ENCODE peak calls at places on chromosomes 2 and 18, in five cellular contexts. X is H1, Q is GM12878, H is K562, P is HCT116. U is an unnamed sample.

GRCh38 chr18:54149078-54149697 is 75.3 kb downstream of the MBD2 start:
- DNase-seq in X (no peak), Q (peak), H (peak), P (peak), U (no peak)

GRCh38 chr2:240154606-240155005 is 14.1 kb upstream of the OTOS start:
- DNase-seq in X (no peak), Q (no peak), H (no peak), P (no peak), U (no peak)

GRCh38 chr2:223197046-223197445 is 145.1 kb downstream of the KCNE4 start:
- DNase-seq in X (no peak), Q (no peak), H (no peak), P (no peak), U (no peak)

GRCh38 chr2:63668000-63668399 is 79.2 kb downstream of the MDH1 start:
- DNase-seq in X (no peak), Q (no peak), H (no peak), P (no peak), U (no peak)

GRCh38 chr2:178241852-178242551 is 47.7 kb downstream of the OSBPL6 start:
- DNase-seq in X (no peak), Q (no peak), H (peak), P (peak), U (peak)

GRCh38 chr2:176960736-176961135 is 251.9 kb upstream of the HNRNPA3 start:
- DNase-seq in X (no peak), Q (no peak), H (no peak), P (no peak), U (no peak)

GRCh38 chr2:216803803-216804202 is 56.1 kb downstream of the TNP1 start:
- DNase-seq in X (no peak), Q (no peak), H (no peak), P (no peak), U (no peak)

GRCh38 chr2:134086594-134087219 is 167.2 kb upstream of the MGAT5 start:
- DNase-seq in X (no peak), Q (no peak), H (no peak), P (no peak), U (no peak)

GRCh38 chr2:85312404-85312803 is 15.4 kb downstream of the TGOLN2 start:
- DNase-seq in X (no peak), Q (no peak), H (no peak), P (no peak), U (no peak)

GRCh38 chr2:29336334-29336733 is 221.1 kb downstream of the CLIP4 start:
- DNase-seq in X (no peak), Q (no peak), H (no peak), P (no peak), U (no peak)

GRCh38 chr2:232075080-232075479 is 113.6 kb downstream of the DIS3L2 start:
- DNase-seq in X (no peak), Q (no peak), H (no peak), P (no peak), U (no peak)

GRCh38 chr2:105396254-105397024 is 2.4 kb downstream of the FHL2 start:
- DNase-seq in X (no peak), Q (no peak), H (peak), P (peak), U (no peak)

GRCh38 chr2:120237491-120237902 is 14.3 kb upstream of the TMEM185B start:
- DNase-seq in X (no peak), Q (no peak), H (peak), P (peak), U (peak)

GRCh38 chr2:168770796-168771195 is 31.6 kb upstream of the NOSTRIN start:
- DNase-seq in X (no peak), Q (no peak), H (no peak), P (no peak), U (no peak)

GRCh38 chr2:9594361-9595063 is 36.3 kb downstream of the YWHAQ start:
- DNase-seq in X (no peak), Q (no peak), H (peak), P (peak), U (no peak)

GRCh38 chr2:101793277-101793969 is 95.9 kb downstream of the MAP4K4 start:
- DNase-seq in X (no peak), Q (no peak), H (no peak), P (no peak), U (no peak)

GRCh38 chr18:34659579-34660517 is 50.2 kb upstream of the DTNA start:
- DNase-seq in X (no peak), Q (no peak), H (peak), P (peak), U (peak)

GRCh38 chr2:202032841-202033316 is 776 bp upstream of the FZD7 start:
- DNase-seq in X (peak), Q (no peak), H (peak), P (peak), U (peak)

GRCh38 chr2:46786228-46786627 is 129.4 kb downstream of the MCFD2 start:
- DNase-seq in X (no peak), Q (no peak), H (no peak), P (no peak), U (no peak)

GRCh38 chr2:167729911-167730310 is 517.5 kb downstream of the STK39 start:
- DNase-seq in X (no peak), Q (no peak), H (no peak), P (no peak), U (no peak)
- TF ChIP-seq JUND in X (no peak), Q (no peak), H (no peak), P (no peak), U (no peak)

GRCh38 chr2:38068228-38068627 is 7.7 kb downstream of the CYP1B1 start:
- DNase-seq in X (no peak), Q (no peak), H (no peak), P (no peak), U (no peak)

GRCh38 chr2:38060206-38060605 is 15.7 kb downstream of the CYP1B1 start:
- DNase-seq in X (no peak), Q (no peak), H (no peak), P (no peak), U (no peak)

GRCh38 chr2:38066415-38066814 is 9.5 kb downstream of the CYP1B1 start:
- DNase-seq in X (no peak), Q (no peak), H (no peak), P (no peak), U (no peak)

GRCh38 chr2:38065502-38066135 is 10.3 kb downstream of the CYP1B1 start:
- DNase-seq in X (no peak), Q (no peak), H (no peak), P (no peak), U (no peak)

DNA sequence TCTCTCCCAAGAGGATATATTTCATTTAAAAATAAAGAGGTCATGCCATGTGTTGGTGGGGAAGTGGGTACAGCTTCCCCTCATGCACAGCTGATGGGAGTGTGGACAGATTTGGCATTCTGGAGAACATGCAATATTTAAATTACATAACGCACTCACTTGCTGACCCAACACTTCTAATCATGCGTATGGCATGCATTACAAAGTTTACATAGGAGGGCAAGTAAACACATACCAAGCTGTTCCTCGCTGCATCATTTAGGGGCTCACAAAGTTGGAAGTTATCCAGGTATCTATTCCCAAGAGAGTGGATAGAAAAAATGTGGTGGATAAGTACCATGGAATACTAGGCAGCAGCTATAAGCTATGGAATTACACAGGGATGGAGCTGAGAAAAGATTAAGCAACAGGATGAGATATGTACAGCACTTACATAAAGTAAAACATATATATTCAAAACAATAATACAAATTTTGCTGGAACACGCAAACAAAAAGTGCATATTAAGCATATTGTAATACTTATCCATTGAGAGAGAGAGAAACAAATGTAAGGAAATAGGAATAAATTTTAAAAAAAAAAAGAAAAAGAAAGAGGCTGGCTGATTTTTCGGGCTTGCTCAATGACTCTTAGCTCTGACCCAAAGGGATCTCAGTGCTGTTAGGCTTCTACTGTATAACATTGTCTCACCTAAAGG is 11.0 kb downstream of the CYP1B1 start:
- DNase-seq in X (no peak), Q (no peak), H (no peak), P (no peak), U (no peak)
- TF ChIP-seq JUND in X (no peak), Q (no peak), H (no peak), P (no peak), U (no peak)

GRCh38 chr2:23823863-23824262 is 103.1 kb downstream of the ATAD2B start:
- DNase-seq in X (no peak), Q (no peak), H (no peak), P (no peak), U (no peak)
- TF ChIP-seq JUND in X (no peak), Q (no peak), H (no peak), P (no peak), U (no peak)

GRCh38 chr2:210662557-210662956 is 106.2 kb downstream of the CPS1 start:
- DNase-seq in X (no peak), Q (no peak), H (no peak), P (no peak), U (no peak)
- TF ChIP-seq JUND in X (no peak), Q (no peak), H (no peak), P (no peak), U (no peak)

DNA sequence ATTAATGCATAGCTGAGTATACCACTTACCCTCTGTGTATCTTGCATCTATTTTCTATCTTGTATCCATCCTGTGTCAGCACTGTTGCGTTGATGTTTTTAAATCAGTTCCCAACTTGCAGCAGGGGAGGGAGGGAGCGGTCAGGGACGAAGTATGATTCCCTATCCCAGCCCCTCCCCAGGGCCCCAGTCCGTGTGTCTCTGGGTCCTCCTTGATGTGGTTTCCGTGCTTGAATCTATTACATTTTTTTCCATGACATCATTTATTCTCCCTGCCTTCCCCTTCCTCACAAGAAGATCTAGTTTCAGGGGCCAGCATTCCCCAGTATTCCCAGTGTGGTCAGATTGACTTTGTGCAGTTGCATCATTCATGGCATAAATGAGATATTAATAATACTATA is 479.3 kb downstream of the PTPRM start:
- DNase-seq in X (no peak), Q (no peak), H (no peak), P (no peak), U (no peak)
- TF ChIP-seq JUND in X (no peak), Q (no peak), H (no peak), P (no peak), U (no peak)

GRCh38 chr2:26722911-26723310 is 30.4 kb downstream of the KCNK3 start:
- DNase-seq in X (no peak), Q (no peak), H (no peak), P (no peak), U (no peak)

GRCh38 chr2:26722328-26722727 is 29.8 kb downstream of the KCNK3 start:
- DNase-seq in X (no peak), Q (no peak), H (no peak), P (no peak), U (no peak)

GRCh38 chr2:26718949-26719686 is 26.6 kb downstream of the KCNK3 start:
- DNase-seq in X (no peak), Q (no peak), H (no peak), P (no peak), U (no peak)

GRCh38 chr2:26721267-26722032 is 28.9 kb downstream of the KCNK3 start:
- DNase-seq in X (no peak), Q (no peak), H (no peak), P (no peak), U (no peak)

DNA sequence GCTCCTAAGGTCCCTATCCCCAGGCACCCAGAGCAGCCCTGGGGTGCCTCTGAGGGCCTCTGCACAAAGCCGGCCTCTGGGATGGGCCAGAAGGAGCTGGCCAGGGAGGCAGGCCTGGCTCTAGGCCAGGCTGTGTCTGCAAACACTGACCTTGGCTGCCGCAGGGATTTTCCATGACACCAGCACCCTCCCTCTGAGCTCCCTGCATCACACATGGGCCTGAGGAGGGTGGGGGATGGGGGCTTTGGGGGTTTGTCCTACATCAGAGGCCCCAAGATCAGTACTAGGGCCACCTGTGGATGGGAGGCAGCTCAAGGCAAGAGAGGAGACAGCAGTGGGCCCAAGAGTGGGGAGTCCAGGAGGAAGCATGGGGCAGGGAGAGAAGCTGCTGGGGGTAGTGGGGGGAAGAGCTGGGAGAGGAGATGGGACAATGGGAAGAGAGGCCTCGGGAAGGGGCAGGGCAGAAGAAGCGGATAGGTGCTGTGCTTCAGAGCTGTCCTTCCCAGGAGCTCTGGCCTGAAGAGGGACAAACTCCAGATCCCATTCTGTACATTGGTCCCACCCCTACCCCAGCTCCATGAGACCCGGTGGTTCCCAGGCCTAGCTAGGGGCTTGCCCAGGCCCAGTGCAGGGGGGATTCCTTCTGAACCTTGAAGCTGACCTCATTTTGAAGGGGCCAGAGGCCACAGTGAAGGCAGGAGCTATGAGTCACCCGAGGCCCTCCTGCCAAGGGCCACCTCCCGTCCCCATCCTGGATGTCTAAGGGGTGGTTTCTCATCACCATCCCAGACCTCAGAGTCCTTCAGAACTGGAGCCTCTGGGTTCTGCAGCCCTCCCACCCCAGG is 28.0 kb downstream of the KCNK3 start:
- DNase-seq in X (no peak), Q (no peak), H (peak), P (peak), U (peak)
- TF ChIP-seq JUND in X (no peak), Q (no peak), H (no peak), P (no peak), U (no peak)

DNA sequence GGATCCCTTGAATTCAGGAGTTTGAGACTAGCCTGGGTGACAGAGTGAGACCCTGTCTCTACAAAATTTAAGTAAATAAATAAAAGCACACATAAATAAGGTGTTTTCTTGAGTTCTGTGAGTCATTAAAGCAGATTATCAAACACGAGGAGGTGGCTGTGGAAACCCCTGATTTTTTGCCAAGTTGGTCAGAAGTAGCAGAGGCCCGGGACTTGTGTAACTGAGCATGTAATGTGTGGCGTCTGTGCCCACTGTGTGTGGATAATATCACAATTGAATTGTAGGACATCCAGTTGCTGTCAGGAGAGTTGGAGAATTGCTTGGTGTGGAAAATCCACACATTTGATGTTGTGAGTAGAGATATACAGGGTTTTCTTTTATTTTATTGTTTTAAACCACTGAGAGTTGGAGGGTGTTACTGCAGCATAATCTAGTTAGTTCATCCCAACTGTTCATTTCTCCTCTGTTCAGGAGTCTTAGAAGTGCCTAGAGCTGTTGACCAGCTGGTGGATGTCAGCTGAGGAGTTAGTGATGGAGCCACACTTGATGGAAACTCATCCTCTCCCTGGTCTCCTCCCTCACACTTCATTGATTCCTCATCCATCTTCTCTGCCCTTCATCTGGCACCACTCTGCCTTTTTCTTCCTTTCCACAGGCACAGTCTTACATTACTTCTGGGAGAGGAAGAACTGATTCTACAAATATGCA is 45.9 kb upstream of the RHOB start:
- DNase-seq in X (no peak), Q (no peak), H (no peak), P (no peak), U (no peak)
- TF ChIP-seq JUND in X (no peak), Q (no peak), H (no peak), P (no peak), U (no peak)

GRCh38 chr18:46372670-46373069 is 268.5 kb downstream of the HAUS1 start:
- DNase-seq in X (no peak), Q (no peak), H (no peak), P (no peak), U (no peak)
- TF ChIP-seq JUND in X (no peak), Q (no peak), H (no peak), P (no peak), U (no peak)

DNA sequence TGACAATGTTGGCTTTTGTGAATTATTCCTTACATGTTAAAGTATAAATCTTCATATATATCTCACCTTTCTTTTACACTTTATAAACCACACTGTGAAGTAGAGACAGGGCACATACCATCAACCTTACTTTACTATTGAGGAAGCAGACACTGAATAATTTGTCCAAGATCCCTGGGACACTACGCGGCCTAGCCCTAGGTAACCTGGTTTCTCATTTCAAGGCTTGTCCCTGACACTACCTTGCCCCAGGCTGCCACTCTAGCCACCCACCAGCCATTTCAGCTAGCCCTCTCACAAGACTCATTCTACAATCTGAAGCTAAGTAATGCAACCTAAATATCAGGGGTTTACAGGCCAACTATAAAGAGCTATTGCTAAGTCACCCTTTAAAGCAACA is 26.7 kb downstream of the CCDC93 start:
- DNase-seq in X (no peak), Q (no peak), H (no peak), P (no peak), U (no peak)
- TF ChIP-seq JUND in X (no peak), Q (no peak), H (no peak), P (no peak), U (no peak)